ENCODE peak calls at places on chromosomes 11 and 22, in ten cellular contexts. Y is heart right ventricle, I is spleen, W is DND-41, S is colonic mucosa, D is HCT116, G is lower lobe of right lung, X is psoas muscle, O is OCI-LY7, K is Caco-2. P is an unnamed sample. For H3K4me1, the result is how much of the 10 kb centered on the place peaks cover.

GRCh38 chr22:25352294-25352680 is 132.8 kb downstream of the CRYBB2 start:
- DNase-seq in G (no peak), K (no peak), O (no peak), X (no peak), I (no peak), D (no peak), Y (no peak), S (no peak), W (no peak), P (no peak)

GRCh38 chr22:38868886-38869381 is 3.1 kb downstream of the CBX6 start:
- DNase-seq in D (peak), G (peak), O (peak), X (peak), I (peak), W (peak), Y (peak), S (peak), K (peak), P (peak)

GRCh38 chr11:34897171-34897870 is 18.9 kb downstream of the APIP start:
- DNase-seq in X (no peak), O (no peak), K (no peak), W (no peak), Y (no peak), D (no peak), I (no peak), S (no peak), G (no peak), P (no peak)

GRCh38 chr22:37661160-37661924 is 2.8 kb downstream of the PDXP start:
- DNase-seq in I (no peak), D (no peak), G (no peak), Y (no peak), X (no peak), K (no peak), S (no peak), O (peak), W (peak), P (no peak)

GRCh38 chr11:63841554-63841953 is 2.6 kb downstream of the MARK2 start:
- DNase-seq in S (no peak), D (no peak), X (no peak), W (no peak), Y (peak), O (no peak), G (peak), I (no peak), K (no peak), P (no peak)

GRCh38 chr11:44006882-44007495 is 40.8 kb upstream of the ACCSL start:
- DNase-seq in G (no peak), D (no peak), S (peak), W (no peak), Y (peak), I (no peak), K (no peak), O (no peak), X (no peak), P (no peak)

GRCh38 chr11:44564653-44565007 is 833 bp upstream of the CD82 start:
- DNase-seq in S (no peak), O (no peak), X (peak), W (no peak), Y (no peak), D (no peak), K (no peak), I (peak), G (peak), P (no peak)

GRCh38 chr11:119493712-119494111 is 70.7 kb upstream of the THY1 start:
- DNase-seq in I (no peak), X (no peak), Y (no peak), O (peak), G (no peak), D (no peak), W (peak), K (peak), S (peak), P (no peak)

GRCh38 chr22:32142600-32142999 is 16.5 kb downstream of the C22orf42 start:
- DNase-seq in K (no peak), D (no peak), Y (no peak), I (no peak), X (no peak), O (no peak), G (no peak), W (no peak), S (no peak), P (no peak)

GRCh38 chr11:16511109-16511806 is 154.9 kb upstream of the SOX6 start:
- DNase-seq in G (no peak), Y (no peak), D (no peak), I (no peak), W (no peak), S (no peak), K (no peak), O (no peak), X (no peak), P (no peak)

GRCh38 chr11:80167766-80168165 is 726.9 kb upstream of the TENM4 start:
- DNase-seq in G (no peak), X (no peak), W (no peak), D (no peak), K (no peak), I (no peak), O (no peak), S (no peak), Y (no peak), P (no peak)

GRCh38 chr11:67558084-67558772 is 25.4 kb upstream of the GSTP1 start:
- DNase-seq in I (peak), S (peak), W (no peak), D (no peak), X (no peak), Y (peak), K (no peak), G (peak), O (no peak), P (no peak)

GRCh38 chr11:102573851-102574250 is 43.3 kb upstream of the MMP7 start:
- DNase-seq in Y (no peak), X (no peak), O (no peak), G (no peak), I (no peak), S (no peak), W (no peak), D (no peak), K (no peak), P (no peak)

GRCh38 chr11:15967166-15967565 is 389.2 kb downstream of the SOX6 start:
- DNase-seq in I (no peak), D (no peak), G (no peak), Y (peak), K (peak), X (no peak), O (no peak), W (no peak), S (peak), P (no peak)

GRCh38 chr11:59550368-59550841 is 39.1 kb downstream of the OR4D9 start:
- DNase-seq in I (peak), W (peak), D (peak), G (peak), X (peak), S (peak), O (peak), Y (peak), K (peak), P (peak)

GRCh38 chr11:121741954-121742361 is 289.2 kb upstream of the SORL1-AS1 start:
- DNase-seq in K (no peak), D (no peak), S (peak), I (no peak), W (no peak), G (no peak), Y (peak), X (peak), O (no peak), P (no peak)

GRCh38 chr22:47449508-47450270 is 687.2 kb downstream of the TBC1D22A start:
- DNase-seq in S (no peak), I (no peak), X (no peak), D (no peak), K (no peak), Y (no peak), W (no peak), G (no peak), O (no peak), P (no peak)

GRCh38 chr11:34473603-34474169 is 35.0 kb downstream of the CAT start:
- DNase-seq in G (no peak), W (no peak), S (no peak), O (no peak), Y (no peak), I (no peak), D (no peak), K (no peak), X (no peak), P (no peak)

GRCh38 chr22:39242809-39243442 is 1.9 kb downstream of the PDGFB start:
- DNase-seq in S (peak), D (no peak), O (no peak), I (no peak), Y (no peak), W (no peak), X (no peak), G (no peak), K (peak), P (no peak)

GRCh38 chr22:35341090-35341874 is 39.6 kb upstream of the HMOX1 start:
- DNase-seq in X (no peak), G (no peak), Y (no peak), W (no peak), D (no peak), K (no peak), S (no peak), O (peak), I (no peak), P (no peak)

GRCh38 chr22:36325163-36326031 is 62.4 kb downstream of the MYH9 start:
- DNase-seq in S (peak), X (peak), G (peak), W (no peak), O (no peak), D (no peak), I (no peak), Y (peak), K (no peak), P (no peak)

DNA sequence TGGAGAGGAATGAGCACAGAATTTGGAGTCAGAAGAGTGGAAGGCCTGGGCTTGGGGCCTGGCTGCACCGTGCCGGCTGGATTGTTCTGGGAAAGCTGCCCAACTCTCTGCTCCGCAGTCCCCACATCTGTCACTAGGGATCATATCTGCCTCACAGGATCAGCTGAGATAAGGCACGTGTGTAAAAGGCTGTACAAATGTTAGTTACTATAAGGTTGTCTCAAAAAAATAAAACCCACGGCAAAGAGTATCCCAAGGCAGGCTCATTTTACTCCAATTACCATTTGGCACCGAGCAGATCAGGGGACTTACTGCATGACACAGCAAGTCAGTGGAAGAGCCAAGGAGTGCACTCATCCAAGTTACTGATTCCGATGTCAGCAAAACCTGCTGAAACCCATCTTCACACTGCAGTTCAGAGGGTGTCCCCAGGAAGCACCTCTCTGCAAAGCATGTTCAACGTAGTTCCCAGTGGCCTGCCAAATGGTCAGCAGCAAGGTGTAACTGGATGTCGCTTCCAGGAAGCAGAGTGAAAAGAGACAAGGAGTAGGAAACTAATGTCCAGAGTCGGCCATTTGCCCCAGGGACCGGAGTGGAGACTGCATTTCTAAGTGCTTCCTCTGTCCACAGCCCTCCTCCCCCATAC is 18.1 kb upstream of the MRTFA start:
- DNase-seq in X (peak), I (no peak), K (peak), Y (peak), G (no peak), S (no peak), W (no peak), D (no peak), O (no peak), P (no peak)
- TF ChIP-seq CTCF in X (peak), I (peak), K (no peak), Y (peak), G (peak), S (no peak), W (peak), D (peak), O (peak), P (no peak)

DNA sequence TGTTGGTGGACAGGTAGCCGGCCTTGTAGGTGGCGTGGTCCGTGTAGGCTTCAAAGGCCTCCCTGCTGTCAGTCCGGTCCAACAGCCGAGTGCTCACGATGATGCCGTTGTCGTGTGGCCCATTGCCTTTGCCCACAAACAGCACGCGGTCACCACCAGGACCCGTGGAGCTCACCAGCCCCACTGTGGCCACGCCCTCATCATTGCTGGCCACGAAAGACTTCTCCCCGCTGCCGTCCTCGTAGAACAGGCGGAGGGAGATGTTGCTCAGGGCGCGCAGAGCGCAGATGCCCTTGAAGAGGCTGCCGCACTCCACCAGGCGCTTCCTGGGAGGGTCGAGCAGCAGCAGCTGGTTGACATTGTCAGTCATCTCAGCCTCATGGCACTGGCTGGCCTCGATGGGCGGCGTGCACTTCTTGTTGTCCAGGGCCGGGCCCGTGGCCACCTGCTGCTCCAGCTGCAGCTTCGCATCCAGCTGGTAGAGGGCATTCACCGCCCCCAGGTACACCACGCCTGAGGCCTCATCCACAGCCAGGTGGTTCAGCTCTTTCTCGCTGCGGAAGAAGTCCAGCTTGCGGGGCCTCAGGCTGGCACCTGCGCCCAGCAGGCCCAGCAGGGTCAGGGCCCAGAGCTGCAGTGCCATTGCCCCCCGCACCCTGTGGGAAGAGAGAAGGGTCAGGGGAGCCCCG is 17.4 kb downstream of the PLXNB2 start:
- DNase-seq in W (no peak), G (no peak), Y (no peak), D (no peak), K (no peak), I (no peak), X (no peak), O (no peak), S (no peak), P (no peak)
- H3K4me3 ChIP-seq in W (no peak), G (no peak), Y (no peak), D (no peak), K (no peak), I (no peak), X (no peak), O (no peak), S (no peak), P (no peak)

GRCh38 chr11:11981364-11981763 is 27.1 kb downstream of the DKK3 start:
- DNase-seq in O (no peak), K (no peak), W (no peak), S (no peak), G (no peak), I (no peak), X (no peak), D (no peak), Y (no peak), P (no peak)

GRCh38 chr11:11979487-11980117 is 28.8 kb downstream of the DKK3 start:
- DNase-seq in K (no peak), O (no peak), I (no peak), D (no peak), Y (peak), X (no peak), G (no peak), S (no peak), W (no peak), P (no peak)

GRCh38 chr11:11981840-11982239 is 26.6 kb downstream of the DKK3 start:
- DNase-seq in S (no peak), O (no peak), Y (no peak), X (no peak), I (no peak), K (no peak), D (no peak), W (no peak), G (no peak), P (no peak)

GRCh38 chr11:11980200-11980599 is 28.2 kb downstream of the DKK3 start:
- DNase-seq in G (no peak), X (no peak), S (no peak), O (no peak), K (no peak), D (no peak), I (no peak), Y (no peak), W (no peak), P (no peak)

DNA sequence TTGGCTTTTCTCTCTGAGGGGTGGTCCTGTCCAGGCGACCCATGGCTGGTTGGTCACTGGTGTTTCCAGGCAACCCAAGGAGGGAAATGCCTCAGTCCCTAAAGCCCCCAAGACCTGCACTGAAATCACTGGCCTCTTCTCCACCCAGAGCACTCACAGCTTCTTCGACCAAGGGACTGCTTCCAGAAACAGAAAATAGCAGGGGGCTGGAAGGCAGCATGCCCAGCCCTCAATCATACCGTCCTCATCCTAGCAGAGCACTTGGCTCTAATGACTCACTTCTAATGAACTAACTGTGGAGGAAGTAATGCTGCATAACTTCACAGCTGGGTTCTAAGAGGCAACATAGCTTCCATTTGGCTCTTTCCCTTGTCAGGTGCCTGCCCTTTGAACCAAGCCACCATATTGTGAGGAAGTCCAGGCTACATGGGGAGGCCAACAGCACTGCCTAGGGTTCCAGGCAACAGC is 27.6 kb downstream of the DKK3 start:
- DNase-seq in I (no peak), X (no peak), W (no peak), D (no peak), Y (no peak), G (no peak), K (no peak), S (no peak), O (no peak), P (no peak)
- H3K4me1 ChIP-seq in I (under half), X (under half), W (under half), D (under half), Y (half or more), G (under half), K (under half), S (under half), O (under half), P (under half)

DNA sequence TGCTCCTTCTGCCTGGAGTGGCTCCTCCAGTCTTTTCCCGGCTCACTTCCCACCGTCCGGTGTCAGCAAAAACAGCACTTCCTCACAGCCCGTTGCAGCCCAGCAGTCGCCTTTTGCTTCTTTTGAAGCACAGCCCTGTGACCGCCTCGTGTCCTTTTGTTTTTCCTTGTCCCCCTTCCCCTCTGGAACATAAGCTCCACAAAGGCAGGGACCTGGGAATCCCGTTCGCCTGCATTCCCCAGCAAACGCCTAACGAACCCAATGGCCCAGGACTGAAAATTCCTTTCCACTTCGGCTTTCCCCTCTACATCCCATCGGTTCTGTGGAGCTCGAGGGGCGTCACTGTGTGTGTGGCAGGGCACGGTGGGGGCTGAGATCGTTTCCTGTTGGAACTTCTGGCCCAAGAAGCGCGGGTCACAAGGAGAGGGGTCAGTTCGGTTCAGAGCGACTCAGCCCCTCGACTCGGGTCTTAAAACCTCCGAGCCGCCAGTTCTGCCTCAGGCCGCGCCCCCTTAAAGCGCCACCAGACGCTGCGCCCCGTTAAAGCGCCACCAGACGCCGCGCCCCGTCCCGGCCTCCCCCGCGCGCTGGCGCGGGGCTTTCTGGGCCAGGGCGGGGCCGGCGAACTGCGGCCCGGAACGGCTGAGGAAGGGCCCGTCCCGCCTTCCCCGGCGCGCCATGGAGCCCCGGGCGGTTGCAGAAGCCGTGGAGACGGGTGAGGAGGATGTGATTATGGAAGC is 839 bp downstream of the RIC8A start:
- DNase-seq in O (peak), K (peak), D (peak), I (peak), W (peak), S (peak), G (peak), X (peak), Y (peak), P (peak)
- TF ChIP-seq CTCF in O (no peak), K (no peak), D (no peak), I (peak), W (no peak), S (no peak), G (no peak), X (no peak), Y (no peak), P (no peak)

GRCh38 chr11:117819096-117820040 is 5.2 kb downstream of the FXYD2 start:
- DNase-seq in Y (peak), G (peak), W (peak), I (no peak), O (peak), X (peak), K (peak), S (peak), D (peak), P (no peak)

GRCh38 chr11:117816151-117816741 is 8.3 kb downstream of the FXYD2 start:
- DNase-seq in W (no peak), G (no peak), Y (no peak), K (peak), S (no peak), O (no peak), D (no peak), I (peak), X (peak), P (no peak)

GRCh38 chr11:117818036-117818858 is 6.3 kb downstream of the FXYD2 start:
- DNase-seq in S (no peak), K (no peak), Y (no peak), O (no peak), G (peak), W (peak), I (no peak), D (no peak), X (no peak), P (no peak)

GRCh38 chr11:117816846-117817212 is 7.7 kb downstream of the FXYD2 start:
- DNase-seq in D (no peak), S (no peak), X (no peak), O (no peak), I (no peak), G (no peak), Y (no peak), W (peak), K (no peak), P (no peak)

DNA sequence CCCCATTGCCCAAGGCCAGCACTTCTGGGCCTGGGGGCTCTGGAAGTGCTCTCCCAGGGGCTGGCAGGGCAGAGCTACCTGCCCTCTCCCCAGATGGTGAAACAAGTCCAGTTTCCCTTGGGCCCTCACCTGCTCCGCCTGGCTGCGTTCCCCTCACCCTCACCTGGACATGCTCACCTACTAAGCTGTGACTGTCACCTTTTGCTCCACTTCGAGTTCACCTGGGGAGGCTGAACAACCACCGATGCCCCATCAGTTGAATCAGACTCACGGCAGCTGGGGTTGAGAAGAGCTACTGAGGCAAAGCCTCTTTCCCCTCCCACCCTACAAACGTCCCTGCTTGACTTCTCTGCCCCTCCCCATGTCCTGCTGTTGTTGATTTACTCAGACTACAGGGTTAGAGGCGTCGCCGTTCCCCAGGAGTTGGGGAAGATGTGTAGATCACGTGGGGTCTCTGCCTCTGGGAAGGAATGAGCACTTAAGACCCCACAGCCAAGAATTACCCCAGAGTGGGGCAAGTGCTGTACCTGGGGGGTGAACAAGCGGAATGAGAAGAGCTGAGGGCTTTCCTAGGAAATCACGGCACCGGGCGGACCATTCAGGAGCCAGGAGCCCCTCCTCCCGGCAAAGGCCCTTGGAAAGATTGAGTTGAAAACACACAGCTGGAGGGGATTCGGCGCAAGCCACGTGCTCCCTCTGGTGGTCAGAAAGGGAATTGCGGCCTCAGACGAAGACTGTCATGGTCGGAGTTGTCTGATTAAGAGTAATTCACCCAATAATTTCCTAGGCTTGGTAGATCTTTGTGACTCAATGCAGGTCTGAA is 7.1 kb downstream of the FXYD2 start:
- DNase-seq in W (peak), D (peak), Y (peak), O (peak), S (peak), X (peak), K (peak), I (peak), G (peak), P (peak)
- H3K4me3 ChIP-seq in W (no peak), D (no peak), Y (no peak), O (no peak), S (no peak), X (no peak), K (no peak), I (no peak), G (no peak), P (no peak)

P was measured in CD8-positive, alpha-beta T cell.